ENCODE peak calls at places on chromosome 6, in seven cellular contexts. W, X, K, P, L, U and C are unnamed samples.

GRCh38 chr6:143293526-143293925 is 157.0 kb downstream of the ADAT2 start:
- DNase-seq in W (no peak), X (no peak), K (no peak), P (no peak), L (no peak), U (no peak), C (no peak)

GRCh38 chr6:13409991-13410390 is 77.4 kb downstream of the GFOD1 start:
- DNase-seq in W (no peak), X (no peak), K (no peak), P (no peak), L (no peak), U (no peak), C (peak; percentile 63)

GRCh38 chr6:82959385-82959941 is 106.2 kb downstream of the UBE3D start:
- DNase-seq in W (no peak), X (no peak), K (no peak), P (no peak), L (no peak), U (no peak), C (peak; percentile 94)

GRCh38 chr6:75460636-75461035 is 33.0 kb downstream of the FILIP1 start:
- DNase-seq in W (no peak), X (no peak), K (no peak), P (no peak), L (no peak), U (no peak), C (peak; percentile 53)

GRCh38 chr6:163415176-163415619 is 680 bp downstream of the QKI start:
- DNase-seq in W (no peak), X (peak; percentile 48), K (no peak), P (peak; percentile 41), L (no peak), U (no peak), C (no peak)

GRCh38 chr6:152002306-152002705 is 194.8 kb downstream of the ESR1 start:
- DNase-seq in W (no peak), X (no peak), K (no peak), P (no peak), L (no peak), U (no peak), C (no peak)

GRCh38 chr6:9437836-9438235 is 977.0 kb downstream of the TFAP2A start:
- DNase-seq in W (peak; percentile 20), X (no peak), K (no peak), P (no peak), L (no peak), U (no peak), C (peak; percentile 31)

GRCh38 chr6:170243791-170244291 is 47.0 kb downstream of the DLL1 start:
- DNase-seq in W (no peak), X (peak; percentile 32), K (no peak), P (peak; percentile 30), L (no peak), U (peak; percentile 96), C (no peak)

GRCh38 chr6:121436966-121437756 is 1.7 kb downstream of the GJA1 start:
- DNase-seq in W (peak; percentile 42), X (no peak), K (no peak), P (peak; percentile 67), L (peak; percentile 60), U (no peak), C (peak; percentile 49)